ENCODE peak calls at places on chromosomes 5 and 9, in eight cellular contexts. F is AG09319, P is iris pigment epithelial cell, X is EH, L is posterior vena cava, R is occipital lobe, S is posterior cingulate gyrus, Z is NCI-H748 treated with DMSO at 0.1 percent for 48 hours. E is an unnamed sample.
A peak's percentile ranks its signal among the peaks of the same experiment; 100 is the strongest.

GRCh38 chr5:132270706-132271105 is 13.2 kb downstream of the PDLIM4 start:
- DNase-seq in L (no peak), Z (no peak), P (no peak), S (no peak), F (no peak), R (no peak), X (no peak), E (peak; percentile 65)

GRCh38 chr5:140575309-140575708 is 10.7 kb downstream of the SLC35A4 start:
- DNase-seq in S (peak; percentile 46), Z (no peak), F (no peak), R (no peak), P (peak; percentile 61), L (peak; percentile 89), X (peak; percentile 51), E (no peak)

GRCh38 chr5:56346044-56346710 is 113.0 kb upstream of the ANKRD55 start:
- DNase-seq in R (no peak), X (peak; percentile 35), P (no peak), F (no peak), L (no peak), Z (no peak), S (no peak), E (no peak)

GRCh38 chr9:91424403-91425176 is 958 bp upstream of the NFIL3 start:
- DNase-seq in P (peak; percentile 90), L (peak; percentile 97), R (peak; percentile 68), S (peak; percentile 72), Z (peak; percentile 46), X (peak; percentile 85), F (peak; percentile 74), E (peak; percentile 96)

GRCh38 chr9:89678394-89679005 is 73.7 kb downstream of the GADD45G start:
- DNase-seq in S (no peak), L (no peak), P (no peak), R (no peak), F (no peak), X (no peak), Z (peak; percentile 74), E (no peak)

GRCh38 chr5:166004006-166004405 is 2287.4 kb upstream of the WWC1 start:
- DNase-seq in Z (no peak), L (no peak), P (no peak), X (no peak), R (no peak), S (no peak), F (no peak), E (no peak)

GRCh38 chr9:136245194-136246150 is at the start of gene QSOX2:
- DNase-seq in F (peak; percentile 56), P (peak; percentile 70), S (peak; percentile 83), Z (peak; percentile 60), R (peak; percentile 82), X (peak; percentile 75), L (peak; percentile 95), E (peak; percentile 94)

GRCh38 chr5:944992-945685 is 52.5 kb downstream of the TRIP13 start:
- DNase-seq in L (peak; percentile 38), X (peak; percentile 34), R (no peak), Z (no peak), S (no peak), F (no peak), P (no peak), E (no peak)

GRCh38 chr5:103114440-103114839 is 5.5 kb downstream of the GIN1 start:
- DNase-seq in L (no peak), Z (no peak), P (peak; percentile 3), F (no peak), S (no peak), R (no peak), X (no peak), E (no peak)

GRCh38 chr9:104093162-104093561 is 947 bp upstream of the SMC2 start:
- DNase-seq in X (peak; percentile 24), Z (peak; percentile 54), P (peak; percentile 40), L (no peak), R (no peak), F (no peak), S (no peak), E (no peak)

GRCh38 chr9:83151627-83152137 is 88.7 kb upstream of the RASEF start:
- DNase-seq in X (no peak), R (no peak), L (no peak), P (no peak), Z (no peak), S (no peak), F (no peak), E (no peak)

GRCh38 chr5:31470608-31471007 is 61.3 kb downstream of the DROSHA start:
- DNase-seq in L (peak; percentile 86), S (no peak), F (no peak), P (peak; percentile 57), X (peak; percentile 66), R (no peak), Z (no peak), E (peak; percentile 70)

GRCh38 chr5:172144291-172144815 is 43.7 kb downstream of the STK10 start:
- DNase-seq in L (peak; percentile 65), P (peak; percentile 22), Z (no peak), S (peak; percentile 18), F (no peak), X (peak; percentile 21), R (no peak), E (no peak)

GRCh38 chr5:172312286-172312685 is 28.7 kb upstream of the UBTD2 start:
- DNase-seq in X (peak; percentile 68), Z (no peak), R (no peak), L (no peak), F (no peak), S (no peak), P (no peak), E (no peak)

GRCh38 chr5:7884491-7885273 is 15.7 kb downstream of the MTRR start:
- DNase-seq in F (no peak), R (no peak), L (no peak), P (no peak), S (peak; percentile 32), X (no peak), Z (no peak), E (no peak)

GRCh38 chr9:617441-618085 is 223.9 kb upstream of the DMRT1 start:
- DNase-seq in F (no peak), L (no peak), S (no peak), X (no peak), R (no peak), P (no peak), Z (no peak), E (no peak)

GRCh38 chr9:134213508-134214394 is 49.4 kb upstream of the RNU6ATAC start:
- DNase-seq in X (no peak), Z (no peak), R (no peak), L (peak; percentile 65), F (no peak), P (no peak), S (no peak), E (peak; percentile 54)

GRCh38 chr9:75483636-75484035 is 395.3 kb downstream of the OSTF1 start:
- DNase-seq in F (no peak), L (no peak), S (no peak), Z (no peak), X (no peak), P (peak; percentile 1), R (no peak), E (no peak)

GRCh38 chr9:27529316-27530278 is at the start of gene MOB3B:
- DNase-seq in S (peak; percentile 90), R (peak; percentile 80), L (peak; percentile 95), Z (peak; percentile 68), X (peak; percentile 66), P (peak; percentile 65), F (no peak), E (peak; percentile 92)

GRCh38 chr5:2909035-2909434 is 157.6 kb upstream of the IRX2 start:
- DNase-seq in L (peak; percentile 55), R (no peak), X (no peak), S (no peak), P (no peak), Z (no peak), F (no peak), E (no peak)

GRCh38 chr5:65037845-65038815 is 269.4 kb downstream of the CWC27 start:
- DNase-seq in X (peak; percentile 61), F (no peak), L (no peak), R (no peak), Z (peak; percentile 18), S (no peak), P (no peak), E (no peak)

GRCh38 chr5:177302354-177303110 is 987 bp downstream of the RAB24 start:
- DNase-seq in P (no peak), L (no peak), S (peak; percentile 14), Z (no peak), R (no peak), X (peak; percentile 36), F (no peak), E (no peak)

GRCh38 chr5:100130307-100130706 is 404.9 kb upstream of the FAM174A start:
- DNase-seq in S (no peak), F (no peak), R (no peak), X (no peak), P (no peak), L (no peak), Z (no peak), E (no peak)

GRCh38 chr5:168401880-168402279 is 84.4 kb upstream of the RARS1 start:
- DNase-seq in R (no peak), P (no peak), X (no peak), S (no peak), L (no peak), Z (no peak), F (no peak), E (no peak)

GRCh38 chr5:62326302-62326701 is 20.3 kb downstream of the KIF2A start:
- DNase-seq in Z (no peak), X (no peak), R (no peak), S (no peak), F (no peak), P (no peak), L (no peak), E (no peak)

GRCh38 chr9:15711531-15712295 is 158.9 kb downstream of the CCDC171 start:
- DNase-seq in F (no peak), L (no peak), S (no peak), R (no peak), Z (no peak), X (no peak), P (peak; percentile 76), E (no peak)

GRCh38 chr5:74327339-74327685 is 313.2 kb downstream of the ENC1 start:
- DNase-seq in Z (no peak), X (no peak), P (no peak), L (no peak), S (no peak), F (no peak), R (no peak), E (no peak)

GRCh38 chr5:65623482-65623881 is 651 bp downstream of the TRIM23 start:
- DNase-seq in S (no peak), F (no peak), P (no peak), X (peak; percentile 3), L (no peak), Z (no peak), R (no peak), E (no peak)

E was measured in kidney.